ENCODE peak calls at places on chromosomes 12 and 14, in seven cellular contexts. Q is heart right ventricle, T is fibroblast of the aortic adventitia, E is suprapubic skin, F is body of pancreas, Y is GM12865, C is IMR-90. X is an unnamed sample.

GRCh38 chr12:12976366-12976765 is 23.7 kb downstream of the HEBP1 start:
- DNase-seq in F (no peak), E (no peak), Y (no peak), Q (no peak), C (peak; percentile 96), T (peak; percentile 97), X (peak; percentile 92)

GRCh38 chr14:30214014-30214413 is 286.4 kb upstream of the PRKD1 start:
- DNase-seq in C (peak; percentile 53), Q (no peak), Y (no peak), F (no peak), T (no peak), E (no peak), X (peak; percentile 65)

GRCh38 chr12:85423947-85424346 is 143.9 kb downstream of the ALX1 start:
- DNase-seq in Q (no peak), T (no peak), E (no peak), Y (peak; percentile 21), C (no peak), F (no peak), X (no peak)

GRCh38 chr12:49684310-49684854 is 22.8 kb downstream of the FMNL3 start:
- DNase-seq in E (no peak), C (no peak), F (no peak), Y (no peak), Q (no peak), T (no peak), X (no peak)

GRCh38 chr12:117069126-117069788 is 30.0 kb downstream of the TESC start:
- DNase-seq in C (no peak), E (no peak), F (no peak), Y (no peak), T (no peak), Q (no peak), X (no peak)

GRCh38 chr14:104355949-104356737 is 217.8 kb downstream of the KIF26A start:
- DNase-seq in T (no peak), Y (no peak), C (no peak), F (peak; percentile 7), Q (no peak), E (peak; percentile 63), X (no peak)

GRCh38 chr14:21428930-21429329 is 27.0 kb downstream of the CHD8 start:
- DNase-seq in Q (peak; percentile 43), C (no peak), E (no peak), T (no peak), F (peak; percentile 78), Y (no peak), X (peak; percentile 21)

GRCh38 chr12:93183940-93184663 is 193.6 kb upstream of the NUDT4 start:
- DNase-seq in Y (peak; percentile 81), F (peak; percentile 22), Q (peak; percentile 65), T (peak; percentile 94), C (no peak), E (no peak), X (no peak)

GRCh38 chr12:103664626-103665025 is 77.6 kb downstream of the STAB2 start:
- DNase-seq in Q (no peak), C (no peak), E (no peak), T (no peak), Y (no peak), F (no peak), X (no peak)

GRCh38 chr12:92973614-92974013 is 44.5 kb upstream of the EEA1 start:
- DNase-seq in Y (peak; percentile 95), E (no peak), T (peak; percentile 93), C (peak; percentile 90), F (no peak), Q (no peak), X (peak; percentile 74)

GRCh38 chr12:106137456-106138278 is 1.1 kb downstream of the NUAK1 start:
- DNase-seq in E (no peak), F (no peak), Q (no peak), C (peak; percentile 15), Y (no peak), T (no peak), X (no peak)

GRCh38 chr12:54546511-54546910 is 2.9 kb upstream of the PDE1B start:
- DNase-seq in T (no peak), F (no peak), Q (no peak), E (no peak), Y (no peak), C (no peak), X (no peak)

GRCh38 chr12:26402648-26403047 is 207.3 kb downstream of the SSPN start:
- DNase-seq in T (no peak), C (no peak), Q (no peak), E (no peak), Y (no peak), F (peak; percentile 80), X (no peak)
- TF ChIP-seq CTCF in T (no peak), C (no peak), Q (no peak), E (no peak), Y (no peak), F (peak; percentile 71), X (peak; percentile 14)

DNA sequence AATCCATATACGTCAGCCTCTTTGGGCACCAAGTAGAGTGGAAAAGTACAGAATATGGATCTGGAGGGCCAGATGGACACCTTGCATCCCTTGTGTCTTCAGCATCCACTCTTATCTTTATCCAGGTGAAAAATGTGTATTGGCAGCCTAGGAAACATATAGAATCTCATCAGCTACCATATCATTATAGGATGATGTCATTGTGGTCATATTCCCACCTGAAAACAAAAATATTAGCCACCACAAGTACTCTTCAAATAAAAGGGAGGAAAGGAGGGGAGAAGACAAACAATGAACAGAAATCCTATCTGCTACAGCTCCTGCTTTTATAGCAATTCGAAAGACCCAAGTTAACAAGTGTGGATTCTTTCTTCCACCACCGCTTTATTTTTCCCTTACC is 13.7 kb upstream of the IL26 start:
- DNase-seq in Y (no peak), Q (no peak), C (no peak), F (no peak), E (no peak), T (no peak), X (no peak)
- H3K4me3 ChIP-seq in Y (no peak overlapping the region), Q (no peak overlapping the region), C (no peak overlapping the region), F (no peak overlapping the region), E (no peak overlapping the region), T (no peak overlapping the region), X (no peak overlapping the region)

GRCh38 chr12:95858451-95859343 is at the start of gene SNRPF:
- DNase-seq in F (peak; percentile 96), T (peak; percentile 97), Y (peak; percentile 97), C (peak; percentile 97), E (peak; percentile 98), Q (peak; percentile 95), X (peak; percentile 97)
- TF ChIP-seq CTCF in F (peak; percentile 22), T (no peak), Y (no peak), C (no peak), E (peak; percentile 14), Q (peak; percentile 29), X (no peak)

DNA sequence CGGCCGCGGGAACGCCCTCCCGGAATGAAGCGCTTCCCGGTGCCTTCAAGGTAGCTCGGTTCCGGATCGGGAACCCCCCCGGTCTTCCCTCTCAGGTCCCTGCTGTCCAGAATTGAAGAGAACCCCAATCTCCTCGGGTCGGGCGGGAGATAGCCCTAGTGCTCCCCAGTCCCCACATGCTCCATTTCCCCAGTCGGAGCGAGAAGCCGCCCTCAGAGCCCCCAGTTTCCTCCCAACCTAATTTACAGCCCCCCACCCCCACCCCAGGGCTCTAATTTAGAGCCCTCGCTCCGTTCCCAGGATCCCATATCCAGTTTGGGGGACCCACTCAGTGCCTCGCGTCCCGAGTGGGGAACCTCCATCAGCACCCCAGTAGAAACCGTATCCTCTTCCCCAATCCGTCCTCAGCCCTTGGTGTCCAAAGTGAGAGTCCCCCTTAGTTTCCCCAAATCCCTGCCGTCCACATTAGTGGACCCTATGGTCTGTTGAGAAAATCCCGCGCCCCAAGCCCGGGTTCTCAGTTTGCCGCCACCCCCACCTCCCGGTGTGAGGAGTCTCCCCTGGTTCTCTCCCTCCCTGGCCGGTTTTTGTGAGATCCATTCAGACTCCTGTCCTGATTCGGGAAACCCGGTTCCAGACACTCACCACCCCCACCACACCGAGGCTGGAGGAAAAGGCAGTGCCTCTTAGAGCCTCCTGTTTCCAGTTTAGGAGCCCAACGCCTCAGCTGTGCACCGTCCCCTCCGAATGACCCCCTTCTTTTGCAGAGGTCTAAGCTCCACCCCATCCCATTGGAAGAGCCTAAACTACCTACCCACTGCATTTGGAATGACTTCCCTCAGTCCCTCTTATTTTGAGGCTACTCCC is 745 bp upstream of the MSI1 start:
- DNase-seq in F (no peak), Y (no peak), E (no peak), T (no peak), C (no peak), Q (no peak), X (no peak)
- H3K4me3 ChIP-seq in F (no peak overlapping the region), Y (no peak overlapping the region), E (peak overlapping the region; percentile 60), T (no peak overlapping the region), C (no peak overlapping the region), Q (peak overlapping the region; percentile 64), X (peak overlapping the region; percentile 10)

DNA sequence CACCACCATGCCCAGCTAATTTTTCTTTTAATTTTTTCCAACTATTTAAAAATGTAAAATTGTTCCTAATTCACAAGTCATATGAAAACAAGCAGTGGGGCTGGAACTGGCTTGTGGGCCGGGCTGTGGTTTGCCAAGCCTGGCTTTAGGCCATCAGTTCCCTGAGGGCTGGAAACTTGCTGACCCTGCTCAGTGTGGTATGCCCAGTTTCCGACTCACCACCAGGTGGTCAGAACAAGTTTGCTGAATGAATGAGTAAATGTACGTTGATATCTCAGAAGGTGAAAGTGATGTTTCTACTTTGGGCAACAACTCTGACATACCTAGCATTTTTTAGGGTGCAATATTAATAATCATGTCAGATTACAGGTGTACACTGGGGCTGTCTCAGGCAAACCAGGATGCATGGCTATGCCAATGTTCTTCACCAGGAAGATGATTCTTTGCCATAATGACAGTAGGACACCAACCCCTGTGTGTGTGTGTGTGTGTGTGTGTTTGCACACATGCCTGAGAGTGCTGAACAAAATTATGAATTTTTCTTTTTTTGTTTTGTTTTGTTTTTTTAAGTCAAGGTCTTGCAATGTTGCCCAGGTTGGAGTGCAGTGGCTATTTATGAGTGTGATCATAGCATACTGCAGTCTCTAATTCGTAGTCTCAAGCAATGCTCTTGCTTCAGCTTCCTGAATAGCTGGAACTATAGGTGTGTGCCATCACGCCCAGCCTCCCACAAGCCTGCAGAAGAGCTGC is 106.1 kb downstream of the PTPN11 start:
- DNase-seq in T (peak; percentile 12), Y (no peak), E (no peak), Q (no peak), C (peak; percentile 29), F (no peak), X (peak; percentile 40)
- TF ChIP-seq CTCF in T (peak; percentile 9), Y (no peak), E (no peak), Q (no peak), C (no peak), F (peak; percentile 10), X (peak; percentile 8)

DNA sequence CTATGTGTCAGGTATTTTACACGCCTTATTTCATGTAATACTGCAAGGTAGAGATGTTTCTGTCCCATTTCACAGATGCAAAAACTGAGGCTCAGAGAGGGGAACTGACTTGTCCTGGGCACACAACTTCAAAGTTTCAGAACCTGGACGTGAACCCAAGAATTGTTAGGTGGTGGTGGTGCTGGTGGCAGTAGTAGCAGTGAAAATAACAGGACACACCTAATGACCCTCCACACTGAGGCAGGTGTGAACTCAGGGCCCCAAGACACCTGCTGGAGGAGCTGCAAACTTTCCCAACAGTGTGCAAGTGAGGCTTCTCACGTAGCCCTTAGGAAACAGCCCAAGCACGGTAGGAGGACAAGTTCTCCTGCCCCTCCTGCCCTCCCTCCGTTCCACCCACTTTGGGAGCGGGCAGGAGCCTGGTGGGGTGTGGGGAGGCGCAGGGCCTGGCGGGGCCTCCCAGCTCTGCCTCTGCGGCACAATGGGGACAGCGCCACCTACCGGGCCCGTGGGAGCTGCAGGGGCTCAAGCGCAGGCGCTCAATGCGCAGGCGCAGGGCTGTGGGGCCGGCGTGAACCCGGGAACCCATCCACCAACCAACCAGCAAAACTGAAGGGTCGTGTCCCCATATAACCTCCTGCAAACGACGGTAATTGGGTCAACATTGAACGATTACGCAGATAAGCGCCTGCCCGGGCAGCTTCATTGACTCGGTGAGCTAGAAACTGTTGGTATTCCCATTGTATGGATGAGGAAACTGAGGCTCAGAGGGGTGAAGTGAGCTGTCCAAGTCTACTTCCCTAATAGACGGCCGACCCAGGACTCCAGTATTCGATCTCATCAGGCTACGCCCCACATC is 12.0 kb upstream of the TRPV4 start:
- DNase-seq in C (peak; percentile 65), Q (peak; percentile 83), F (peak; percentile 89), T (peak; percentile 77), Y (peak; percentile 86), E (peak; percentile 87), X (peak; percentile 71)
- H3K4me3 ChIP-seq in C (peak overlapping the region; percentile 33), Q (no peak overlapping the region), F (no peak overlapping the region), T (peak overlapping the region; percentile 62), Y (peak overlapping the region; percentile 12), E (peak overlapping the region; percentile 26), X (peak overlapping the region; percentile 16)